ENCODE peak calls at places on chromosomes 5 and 9, in ten cellular contexts. W, B, Z, A, O, F, L, T, R and Q are unnamed samples.

GRCh38 chr5:34674226-34674625 is 18.1 kb downstream of the RAI14 start:
- DNase-seq in W (no peak), B (no peak), Z (no peak), A (no peak), O (no peak), F (no peak), L (no peak), T (no peak), R (peak), Q (no peak)

GRCh38 chr5:6636293-6636692 is 3.1 kb downstream of the SRD5A1 start:
- DNase-seq in W (no peak), B (no peak), Z (no peak), A (peak), O (no peak), F (peak), L (no peak), T (no peak), R (no peak), Q (no peak)

GRCh38 chr5:119340597-119341218 is 15.1 kb upstream of the TNFAIP8 start:
- DNase-seq in W (peak), B (no peak), Z (no peak), A (no peak), O (no peak), F (no peak), L (no peak), T (no peak), R (no peak), Q (no peak)

GRCh38 chr5:130237721-130238120 is 333.5 kb downstream of the CHSY3 start:
- DNase-seq in W (no peak), B (no peak), Z (no peak), A (no peak), O (no peak), F (no peak), L (no peak), T (no peak), R (no peak), Q (no peak)

GRCh38 chr5:124315746-124316415 is 430.6 kb downstream of the ZNF608 start:
- DNase-seq in W (no peak), B (no peak), Z (no peak), A (no peak), O (no peak), F (no peak), L (no peak), T (no peak), R (peak), Q (no peak)

GRCh38 chr5:172918421-172919371 is 40.5 kb upstream of the RPL26L1 start:
- DNase-seq in W (no peak), B (no peak), Z (no peak), A (no peak), O (no peak), F (peak), L (no peak), T (no peak), R (no peak), Q (no peak)

GRCh38 chr9:126407125-126407870 is 80.7 kb downstream of the MVB12B start:
- DNase-seq in W (no peak), B (no peak), Z (no peak), A (no peak), O (no peak), F (no peak), L (no peak), T (no peak), R (peak), Q (no peak)

GRCh38 chr9:36136894-36137391 is 410 bp downstream of the GLIPR2 start:
- DNase-seq in W (no peak), B (no peak), Z (no peak), A (no peak), O (peak), F (no peak), L (no peak), T (no peak), R (no peak), Q (peak)

GRCh38 chr9:82183181-82183860 is 194.7 kb downstream of the SPATA31D1 start:
- DNase-seq in W (no peak), B (no peak), Z (no peak), A (no peak), O (no peak), F (no peak), L (no peak), T (no peak), R (no peak), Q (no peak)

GRCh38 chr9:131020388-131020787 is 11.4 kb downstream of the LAMC3 start:
- DNase-seq in W (no peak), B (no peak), Z (no peak), A (no peak), O (peak), F (no peak), L (no peak), T (peak), R (peak), Q (no peak)

GRCh38 chr5:157354825-157355224 is 88.9 kb downstream of the CYFIP2 start:
- DNase-seq in W (no peak), B (no peak), Z (no peak), A (no peak), O (no peak), F (no peak), L (no peak), T (peak), R (no peak), Q (no peak)

GRCh38 chr5:78972654-78973428 is 12.3 kb downstream of the ARSB start:
- DNase-seq in W (no peak), B (no peak), Z (no peak), A (peak), O (no peak), F (peak), L (no peak), T (no peak), R (peak), Q (no peak)

GRCh38 chr9:128191406-128192046 is at the start of gene CIZ1:
- DNase-seq in W (peak), B (no peak), Z (peak), A (peak), O (peak), F (peak), L (peak), T (peak), R (peak), Q (peak)

GRCh38 chr5:115578657-115579056 is 23.6 kb downstream of the TICAM2 start:
- DNase-seq in W (no peak), B (no peak), Z (no peak), A (no peak), O (no peak), F (no peak), L (no peak), T (no peak), R (no peak), Q (no peak)

GRCh38 chr9:32587901-32588300 is 14.9 kb upstream of the NDUFB6 start:
- DNase-seq in W (no peak), B (no peak), Z (no peak), A (no peak), O (no peak), F (no peak), L (no peak), T (no peak), R (peak), Q (no peak)

GRCh38 chr5:126864042-126864688 is 87.2 kb downstream of the LMNB1 start:
- DNase-seq in W (no peak), B (no peak), Z (no peak), A (no peak), O (no peak), F (no peak), L (no peak), T (peak), R (no peak), Q (no peak)

GRCh38 chr5:9183989-9184388 is 361.9 kb downstream of the SEMA5A start:
- DNase-seq in W (no peak), B (no peak), Z (no peak), A (no peak), O (no peak), F (no peak), L (no peak), T (no peak), R (no peak), Q (no peak)

GRCh38 chr9:27356446-27356845 is 59.5 kb upstream of the EQTN start:
- DNase-seq in W (no peak), B (no peak), Z (no peak), A (no peak), O (no peak), F (no peak), L (no peak), T (no peak), R (no peak), Q (no peak)

GRCh38 chr5:68467791-68468190 is 252.2 kb downstream of the PIK3R1 start:
- DNase-seq in W (no peak), B (no peak), Z (peak), A (no peak), O (no peak), F (no peak), L (no peak), T (no peak), R (no peak), Q (no peak)

GRCh38 chr5:67214036-67214435 is 17.4 kb upstream of the CD180 start:
- DNase-seq in W (no peak), B (no peak), Z (no peak), A (no peak), O (no peak), F (no peak), L (no peak), T (no peak), R (peak), Q (no peak)

GRCh38 chr5:38404667-38405276 is 146.4 kb downstream of the EGFLAM start:
- DNase-seq in W (no peak), B (no peak), Z (no peak), A (no peak), O (peak), F (peak), L (peak), T (no peak), R (no peak), Q (no peak)

GRCh38 chr5:38532165-38532669 is 24.2 kb downstream of the LIFR start:
- DNase-seq in W (no peak), B (no peak), Z (no peak), A (no peak), O (no peak), F (no peak), L (no peak), T (no peak), R (no peak), Q (no peak)

GRCh38 chr5:42423285-42424152 is at the start of gene GHR:
- DNase-seq in W (peak), B (peak), Z (peak), A (peak), O (peak), F (peak), L (peak), T (peak), R (peak), Q (no peak)

GRCh38 chr5:99694884-99695283 is 766.1 kb upstream of the CHD1 start:
- DNase-seq in W (no peak), B (no peak), Z (no peak), A (no peak), O (no peak), F (no peak), L (no peak), T (no peak), R (no peak), Q (no peak)

GRCh38 chr9:137785704-137786161 is 91.8 kb upstream of the CACNA1B start:
- DNase-seq in W (peak), B (no peak), Z (no peak), A (no peak), O (no peak), F (peak), L (peak), T (no peak), R (peak), Q (no peak)

GRCh38 chr9:127927457-127928231 is 2.9 kb downstream of the PIP5KL1 start:
- DNase-seq in W (no peak), B (peak), Z (peak), A (peak), O (no peak), F (peak), L (no peak), T (peak), R (no peak), Q (no peak)

GRCh38 chr9:91033270-91033669 is 231.7 kb downstream of the SYK start:
- DNase-seq in W (no peak), B (no peak), Z (peak), A (no peak), O (peak), F (no peak), L (no peak), T (no peak), R (no peak), Q (no peak)

GRCh38 chr9:6302417-6302816 is 25.8 kb upstream of the TPD52L3 start:
- DNase-seq in W (no peak), B (no peak), Z (no peak), A (no peak), O (no peak), F (no peak), L (no peak), T (no peak), R (peak), Q (no peak)

GRCh38 chr5:66551338-66551737 is 44.9 kb upstream of the MAST4 start:
- DNase-seq in W (no peak), B (no peak), Z (no peak), A (no peak), O (no peak), F (no peak), L (no peak), T (no peak), R (no peak), Q (no peak)

GRCh38 chr5:38323645-38324295 is 65.4 kb downstream of the EGFLAM start:
- DNase-seq in W (no peak), B (no peak), Z (no peak), A (no peak), O (no peak), F (no peak), L (no peak), T (no peak), R (peak), Q (no peak)

GRCh38 chr9:20872340-20872977 is 159.0 kb downstream of the HACD4 start:
- DNase-seq in W (no peak), B (no peak), Z (no peak), A (no peak), O (no peak), F (no peak), L (no peak), T (no peak), R (peak), Q (no peak)

GRCh38 chr5:81506900-81507588 is 113.1 kb upstream of the ACOT12 start:
- DNase-seq in W (no peak), B (peak), Z (no peak), A (peak), O (no peak), F (peak), L (peak), T (peak), R (peak), Q (peak)

GRCh38 chr5:77741608-77742007 is 34.5 kb downstream of the TBCA start:
- DNase-seq in W (no peak), B (no peak), Z (no peak), A (no peak), O (no peak), F (no peak), L (no peak), T (no peak), R (no peak), Q (no peak)

GRCh38 chr5:148791696-148792095 is 34.7 kb upstream of the ADRB2 start:
- DNase-seq in W (no peak), B (no peak), Z (no peak), A (no peak), O (no peak), F (no peak), L (no peak), T (no peak), R (no peak), Q (no peak)

GRCh38 chr5:136856648-136857047 is 491.3 kb upstream of the TRPC7 start:
- DNase-seq in W (no peak), B (no peak), Z (no peak), A (no peak), O (no peak), F (no peak), L (no peak), T (no peak), R (no peak), Q (no peak)

GRCh38 chr5:169095410-169095772 is 205.5 kb downstream of the SLIT3 start:
- DNase-seq in W (no peak), B (no peak), Z (no peak), A (no peak), O (peak), F (no peak), L (no peak), T (no peak), R (no peak), Q (no peak)

DNA sequence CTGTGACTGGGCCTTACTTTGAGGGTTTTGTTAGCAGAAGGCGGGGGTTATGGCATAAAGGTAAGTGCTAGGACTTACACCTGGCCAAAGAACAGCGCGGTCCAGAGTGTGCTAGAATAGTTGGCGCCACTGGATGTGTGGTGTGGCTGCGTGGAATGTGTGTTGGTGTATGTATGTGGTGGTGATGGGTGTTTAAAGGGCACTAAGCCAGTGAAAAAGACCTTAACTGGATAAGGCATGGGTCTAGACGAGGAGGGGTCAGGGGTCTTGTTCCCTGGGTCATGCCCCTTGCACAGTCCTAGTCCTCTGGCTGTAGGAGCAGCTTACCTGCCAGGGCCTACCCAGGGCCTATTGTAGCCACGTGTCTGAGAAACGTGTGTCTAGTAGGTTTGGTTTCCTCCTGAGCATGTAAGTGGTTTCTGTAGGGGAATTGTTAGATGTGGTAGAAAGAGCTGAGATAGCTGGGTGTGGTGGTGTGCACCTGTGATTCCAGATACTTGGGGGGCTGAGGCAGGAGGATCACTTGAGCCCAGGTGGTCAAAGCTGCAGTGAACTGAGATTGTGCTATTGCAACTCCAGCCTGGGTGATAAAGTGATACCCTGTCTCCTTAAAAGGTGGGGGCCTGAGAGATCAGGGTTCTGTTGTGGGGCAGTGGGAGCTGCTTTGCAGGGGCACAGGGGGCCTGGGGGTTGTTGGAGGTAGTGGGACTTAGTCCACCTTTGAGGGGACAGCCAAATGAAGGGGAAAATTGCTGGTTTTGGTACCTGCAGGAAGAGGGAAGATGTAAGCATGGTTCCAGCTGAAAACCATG is 55.2 kb downstream of the HSPA4 start:
- DNase-seq in W (no peak), B (no peak), Z (no peak), A (no peak), O (peak), F (no peak), L (no peak), T (no peak), R (no peak), Q (no peak)
- TF ChIP-seq POLR2A in W (no peak), B (no peak), Z (no peak), A (no peak), O (no peak), F (no peak), L (peak), T (peak), R (no peak), Q (peak)

GRCh38 chr9:74092491-74092834 is 404.7 kb upstream of the RORB start:
- DNase-seq in W (no peak), B (no peak), Z (no peak), A (no peak), O (no peak), F (no peak), L (no peak), T (no peak), R (no peak), Q (no peak)
- TF ChIP-seq POLR2A in W (no peak), B (no peak), Z (no peak), A (no peak), O (no peak), F (no peak), L (no peak), T (no peak), R (no peak), Q (no peak)

DNA sequence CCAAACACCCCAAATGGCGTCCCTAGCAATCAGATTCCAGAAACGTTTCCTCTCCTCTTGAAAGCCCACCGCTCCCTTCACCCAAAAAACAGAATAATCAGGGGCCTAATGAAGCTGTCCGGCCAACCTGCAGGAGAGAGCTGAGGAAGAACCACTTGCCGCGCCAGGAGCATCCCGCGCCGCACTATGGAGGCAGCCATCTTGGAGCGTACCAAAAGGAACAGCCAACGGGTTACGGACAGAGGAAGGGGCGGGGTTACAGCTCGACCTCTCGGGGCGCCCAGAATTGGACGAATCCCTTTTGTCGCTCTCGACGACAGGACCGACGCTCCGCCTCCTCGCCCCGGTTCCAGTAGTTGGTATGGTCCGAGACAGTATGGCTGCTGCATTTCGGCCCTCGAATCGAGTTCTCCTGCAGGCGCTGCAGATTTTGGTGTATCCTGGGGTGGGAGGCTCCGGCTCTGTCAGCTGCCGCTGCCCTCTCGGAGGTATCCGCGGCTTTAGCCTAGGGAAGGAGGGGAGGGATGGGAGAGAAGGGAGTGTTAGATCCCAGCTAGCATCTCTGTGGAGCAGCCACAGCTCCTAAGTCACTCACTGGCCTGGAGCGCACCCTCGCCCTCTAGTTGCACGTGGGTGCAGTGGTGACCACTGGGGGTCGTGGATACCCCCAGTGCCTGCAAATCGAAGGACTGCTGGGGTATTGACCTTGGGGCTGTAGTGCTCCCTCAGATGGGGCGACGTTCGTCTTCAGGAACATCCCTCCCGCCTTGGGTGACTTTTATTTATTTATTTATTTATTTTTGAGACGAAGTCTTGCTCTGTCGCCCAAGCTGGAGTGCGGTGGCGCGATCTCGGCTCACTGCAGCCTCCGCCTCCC is at the start of the genes MRPS27 and PTCD2:
- DNase-seq in W (peak), B (peak), Z (peak), A (peak), O (peak), F (peak), L (peak), T (peak), R (peak), Q (peak)
- TF ChIP-seq POLR2A in W (peak), B (peak), Z (peak), A (peak), O (no peak), F (no peak), L (peak), T (peak), R (peak), Q (peak)

GRCh38 chr5:161382702-161383101 is 163.8 kb downstream of the GABRB2 start:
- DNase-seq in W (no peak), B (no peak), Z (no peak), A (no peak), O (no peak), F (no peak), L (no peak), T (no peak), R (no peak), Q (no peak)

GRCh38 chr5:161380550-161380949 is 166.0 kb downstream of the GABRB2 start:
- DNase-seq in W (no peak), B (no peak), Z (no peak), A (no peak), O (no peak), F (no peak), L (no peak), T (no peak), R (no peak), Q (no peak)

GRCh38 chr5:161385080-161385479 is 161.4 kb downstream of the GABRB2 start:
- DNase-seq in W (no peak), B (no peak), Z (no peak), A (no peak), O (no peak), F (no peak), L (no peak), T (no peak), R (no peak), Q (no peak)
- TF ChIP-seq POLR2A in W (no peak), B (no peak), Z (no peak), A (no peak), O (no peak), F (no peak), L (no peak), T (no peak), R (no peak), Q (no peak)

DNA sequence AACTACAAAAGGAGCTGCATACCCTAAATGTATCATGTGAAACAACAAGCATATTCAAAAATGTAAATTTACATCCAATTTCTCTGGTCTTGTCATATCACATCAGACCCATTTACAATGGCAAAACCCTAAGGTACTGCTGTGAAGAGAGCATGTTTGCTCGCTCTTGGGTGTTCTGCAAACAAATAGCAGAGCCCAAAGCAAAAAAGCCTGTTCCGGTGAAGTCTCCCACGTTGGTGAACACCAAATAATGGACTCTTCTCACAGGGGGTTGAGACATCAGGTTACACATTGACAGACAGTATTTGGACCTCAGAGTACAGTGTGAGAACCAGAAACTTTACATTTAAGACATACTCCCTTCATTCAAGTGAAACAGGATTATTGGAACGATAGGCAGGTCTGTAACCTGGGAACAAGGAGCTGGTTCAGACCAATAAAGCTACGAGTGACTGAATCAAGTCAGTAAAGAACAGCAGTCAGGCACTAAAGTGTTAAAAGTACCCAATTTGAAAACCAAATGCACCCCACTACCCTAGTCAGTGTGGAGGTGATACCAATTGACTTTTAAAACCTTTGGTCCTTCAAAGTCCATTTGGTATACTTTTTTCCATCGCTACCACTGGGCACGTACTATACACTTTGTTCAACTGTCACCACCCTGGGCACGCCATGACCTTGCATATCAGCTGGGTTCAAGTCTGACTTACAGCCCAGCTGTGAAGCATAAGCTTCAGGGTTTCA is 36.5 kb downstream of the ETF1 start:
- DNase-seq in W (no peak), B (no peak), Z (no peak), A (no peak), O (peak), F (no peak), L (peak), T (no peak), R (no peak), Q (no peak)
- TF ChIP-seq POLR2A in W (no peak), B (no peak), Z (no peak), A (no peak), O (no peak), F (no peak), L (no peak), T (no peak), R (no peak), Q (no peak)